ENCODE peak calls at places on chromosomes 13 and 19, in nine cellular contexts. One of them, this sample, is unnamed.

GRCh38 chr19:28577199-28577598 is 635.8 kb downstream of the UQCRFS1 start:
- DNase-seq in AG04450: no peak
- DNase-seq in CD4-positive, alpha-beta T cell: no peak
- DNase-seq in tibial artery: no peak
- DNase-seq in stimulated activated naive CD4-positive, alpha-beta T cell: no peak
- DNase-seq in cerebellar cortex: no peak
- DNase-seq in HT-29: no peak
- DNase-seq in stimulated activated CD4-positive, alpha-beta T cell treated with anti-CD3 and anti-CD28 coated beads, Interleukin-1b, Interleukin-23, amount 100 ng/mL, for 4 hours: no peak
- DNase-seq in left ventricle myocardium inferior: no peak
- DNase-seq in this sample: no peak

GRCh38 chr13:97125810-97126738 is 96.1 kb upstream of the MBNL2 start:
- DNase-seq in AG04450: no peak
- DNase-seq in CD4-positive, alpha-beta T cell: no peak
- DNase-seq in tibial artery: no peak
- DNase-seq in stimulated activated naive CD4-positive, alpha-beta T cell: no peak
- DNase-seq in cerebellar cortex: no peak
- DNase-seq in HT-29: peak
- DNase-seq in stimulated activated CD4-positive, alpha-beta T cell treated with anti-CD3 and anti-CD28 coated beads, Interleukin-1b, Interleukin-23, amount 100 ng/mL, for 4 hours: no peak
- DNase-seq in left ventricle myocardium inferior: peak
- DNase-seq in this sample: no peak

GRCh38 chr13:76667551-76667950 is 218.7 kb downstream of the KCTD12 start:
- DNase-seq in AG04450: peak
- DNase-seq in CD4-positive, alpha-beta T cell: no peak
- DNase-seq in tibial artery: no peak
- DNase-seq in stimulated activated naive CD4-positive, alpha-beta T cell: no peak
- DNase-seq in cerebellar cortex: peak
- DNase-seq in HT-29: peak
- DNase-seq in stimulated activated CD4-positive, alpha-beta T cell treated with anti-CD3 and anti-CD28 coated beads, Interleukin-1b, Interleukin-23, amount 100 ng/mL, for 4 hours: no peak
- DNase-seq in left ventricle myocardium inferior: no peak
- DNase-seq in this sample: peak

GRCh38 chr19:2719910-2720776 is 1.0 kb downstream of the DIRAS1 start:
- DNase-seq in AG04450: no peak
- DNase-seq in CD4-positive, alpha-beta T cell: no peak
- DNase-seq in tibial artery: no peak
- DNase-seq in stimulated activated naive CD4-positive, alpha-beta T cell: no peak
- DNase-seq in cerebellar cortex: peak
- DNase-seq in HT-29: no peak
- DNase-seq in stimulated activated CD4-positive, alpha-beta T cell treated with anti-CD3 and anti-CD28 coated beads, Interleukin-1b, Interleukin-23, amount 100 ng/mL, for 4 hours: no peak
- DNase-seq in left ventricle myocardium inferior: peak
- DNase-seq in this sample: no peak

GRCh38 chr19:4052114-4052992 is 14.3 kb downstream of the ZBTB7A start:
- DNase-seq in AG04450: no peak
- DNase-seq in CD4-positive, alpha-beta T cell: no peak
- DNase-seq in tibial artery: peak
- DNase-seq in stimulated activated naive CD4-positive, alpha-beta T cell: no peak
- DNase-seq in cerebellar cortex: no peak
- DNase-seq in HT-29: peak
- DNase-seq in stimulated activated CD4-positive, alpha-beta T cell treated with anti-CD3 and anti-CD28 coated beads, Interleukin-1b, Interleukin-23, amount 100 ng/mL, for 4 hours: no peak
- DNase-seq in left ventricle myocardium inferior: no peak
- DNase-seq in this sample: no peak

GRCh38 chr13:60396008-60396782 is 825 bp upstream of the TDRD3 start:
- DNase-seq in AG04450: peak
- DNase-seq in CD4-positive, alpha-beta T cell: peak
- DNase-seq in tibial artery: peak
- DNase-seq in stimulated activated naive CD4-positive, alpha-beta T cell: peak
- DNase-seq in cerebellar cortex: peak
- DNase-seq in HT-29: peak
- DNase-seq in stimulated activated CD4-positive, alpha-beta T cell treated with anti-CD3 and anti-CD28 coated beads, Interleukin-1b, Interleukin-23, amount 100 ng/mL, for 4 hours: peak
- DNase-seq in left ventricle myocardium inferior: peak
- DNase-seq in this sample: peak

GRCh38 chr19:40702337-40703012 is 12.0 kb upstream of the NUMBL start:
- DNase-seq in AG04450: no peak
- DNase-seq in CD4-positive, alpha-beta T cell: no peak
- DNase-seq in tibial artery: no peak
- DNase-seq in stimulated activated naive CD4-positive, alpha-beta T cell: no peak
- DNase-seq in cerebellar cortex: peak
- DNase-seq in HT-29: peak
- DNase-seq in stimulated activated CD4-positive, alpha-beta T cell treated with anti-CD3 and anti-CD28 coated beads, Interleukin-1b, Interleukin-23, amount 100 ng/mL, for 4 hours: no peak
- DNase-seq in left ventricle myocardium inferior: peak
- DNase-seq in this sample: no peak

GRCh38 chr19:50171752-50172151 is 8.7 kb upstream of the IZUMO2 start:
- DNase-seq in AG04450: no peak
- DNase-seq in CD4-positive, alpha-beta T cell: no peak
- DNase-seq in tibial artery: no peak
- DNase-seq in stimulated activated naive CD4-positive, alpha-beta T cell: no peak
- DNase-seq in cerebellar cortex: no peak
- DNase-seq in HT-29: no peak
- DNase-seq in stimulated activated CD4-positive, alpha-beta T cell treated with anti-CD3 and anti-CD28 coated beads, Interleukin-1b, Interleukin-23, amount 100 ng/mL, for 4 hours: no peak
- DNase-seq in left ventricle myocardium inferior: no peak
- DNase-seq in this sample: no peak

GRCh38 chr13:102878491-102878890 is 32.7 kb downstream of the ERCC5 start:
- DNase-seq in AG04450: peak
- DNase-seq in CD4-positive, alpha-beta T cell: no peak
- DNase-seq in tibial artery: no peak
- DNase-seq in stimulated activated naive CD4-positive, alpha-beta T cell: no peak
- DNase-seq in cerebellar cortex: peak
- DNase-seq in HT-29: no peak
- DNase-seq in stimulated activated CD4-positive, alpha-beta T cell treated with anti-CD3 and anti-CD28 coated beads, Interleukin-1b, Interleukin-23, amount 100 ng/mL, for 4 hours: no peak
- DNase-seq in left ventricle myocardium inferior: no peak
- DNase-seq in this sample: no peak

GRCh38 chr19:30204721-30205120 is 167.5 kb upstream of the ZNF536 start:
- DNase-seq in AG04450: no peak
- DNase-seq in CD4-positive, alpha-beta T cell: no peak
- DNase-seq in tibial artery: no peak
- DNase-seq in stimulated activated naive CD4-positive, alpha-beta T cell: no peak
- DNase-seq in cerebellar cortex: no peak
- DNase-seq in HT-29: no peak
- DNase-seq in stimulated activated CD4-positive, alpha-beta T cell treated with anti-CD3 and anti-CD28 coated beads, Interleukin-1b, Interleukin-23, amount 100 ng/mL, for 4 hours: no peak
- DNase-seq in left ventricle myocardium inferior: no peak
- DNase-seq in this sample: no peak

GRCh38 chr19:33502991-33503790 is 18.4 kb downstream of the PEPD start:
- DNase-seq in AG04450: no peak
- DNase-seq in CD4-positive, alpha-beta T cell: no peak
- DNase-seq in tibial artery: peak
- DNase-seq in stimulated activated naive CD4-positive, alpha-beta T cell: no peak
- DNase-seq in cerebellar cortex: no peak
- DNase-seq in HT-29: peak
- DNase-seq in stimulated activated CD4-positive, alpha-beta T cell treated with anti-CD3 and anti-CD28 coated beads, Interleukin-1b, Interleukin-23, amount 100 ng/mL, for 4 hours: no peak
- DNase-seq in left ventricle myocardium inferior: no peak
- DNase-seq in this sample: no peak

GRCh38 chr13:105721056-105721455 is 814.4 kb downstream of the EFNB2 start:
- DNase-seq in AG04450: no peak
- DNase-seq in CD4-positive, alpha-beta T cell: no peak
- DNase-seq in tibial artery: no peak
- DNase-seq in stimulated activated naive CD4-positive, alpha-beta T cell: no peak
- DNase-seq in cerebellar cortex: no peak
- DNase-seq in HT-29: no peak
- DNase-seq in stimulated activated CD4-positive, alpha-beta T cell treated with anti-CD3 and anti-CD28 coated beads, Interleukin-1b, Interleukin-23, amount 100 ng/mL, for 4 hours: no peak
- DNase-seq in left ventricle myocardium inferior: no peak
- DNase-seq in this sample: no peak

GRCh38 chr13:87661471-87661870 is 9.7 kb upstream of the SLITRK5 start:
- DNase-seq in AG04450: no peak
- DNase-seq in CD4-positive, alpha-beta T cell: no peak
- DNase-seq in tibial artery: no peak
- DNase-seq in stimulated activated naive CD4-positive, alpha-beta T cell: no peak
- DNase-seq in cerebellar cortex: no peak
- DNase-seq in HT-29: no peak
- DNase-seq in stimulated activated CD4-positive, alpha-beta T cell treated with anti-CD3 and anti-CD28 coated beads, Interleukin-1b, Interleukin-23, amount 100 ng/mL, for 4 hours: no peak
- DNase-seq in left ventricle myocardium inferior: no peak
- DNase-seq in this sample: no peak

GRCh38 chr13:101289764-101290163 is 126.5 kb downstream of the NALCN start:
- DNase-seq in AG04450: peak
- DNase-seq in CD4-positive, alpha-beta T cell: no peak
- DNase-seq in tibial artery: no peak
- DNase-seq in stimulated activated naive CD4-positive, alpha-beta T cell: no peak
- DNase-seq in cerebellar cortex: no peak
- DNase-seq in HT-29: peak
- DNase-seq in stimulated activated CD4-positive, alpha-beta T cell treated with anti-CD3 and anti-CD28 coated beads, Interleukin-1b, Interleukin-23, amount 100 ng/mL, for 4 hours: no peak
- DNase-seq in left ventricle myocardium inferior: no peak
- DNase-seq in this sample: no peak

GRCh38 chr19:42140125-42140754 is 8.0 kb upstream of the POU2F2 start:
- DNase-seq in AG04450: no peak
- DNase-seq in CD4-positive, alpha-beta T cell: no peak
- DNase-seq in tibial artery: no peak
- DNase-seq in stimulated activated naive CD4-positive, alpha-beta T cell: no peak
- DNase-seq in cerebellar cortex: peak
- DNase-seq in HT-29: peak
- DNase-seq in stimulated activated CD4-positive, alpha-beta T cell treated with anti-CD3 and anti-CD28 coated beads, Interleukin-1b, Interleukin-23, amount 100 ng/mL, for 4 hours: no peak
- DNase-seq in left ventricle myocardium inferior: peak
- DNase-seq in this sample: no peak

GRCh38 chr13:110305949-110306339 is 1.0 kb downstream of the COL4A1 start:
- DNase-seq in AG04450: no peak
- DNase-seq in CD4-positive, alpha-beta T cell: no peak
- DNase-seq in tibial artery: peak
- DNase-seq in stimulated activated naive CD4-positive, alpha-beta T cell: no peak
- DNase-seq in cerebellar cortex: no peak
- DNase-seq in HT-29: no peak
- DNase-seq in stimulated activated CD4-positive, alpha-beta T cell treated with anti-CD3 and anti-CD28 coated beads, Interleukin-1b, Interleukin-23, amount 100 ng/mL, for 4 hours: no peak
- DNase-seq in left ventricle myocardium inferior: no peak
- DNase-seq in this sample: no peak

GRCh38 chr13:102089177-102089576 is 312.7 kb downstream of the FGF14 start:
- DNase-seq in AG04450: no peak
- DNase-seq in CD4-positive, alpha-beta T cell: no peak
- DNase-seq in tibial artery: no peak
- DNase-seq in stimulated activated naive CD4-positive, alpha-beta T cell: no peak
- DNase-seq in cerebellar cortex: no peak
- DNase-seq in HT-29: peak
- DNase-seq in stimulated activated CD4-positive, alpha-beta T cell treated with anti-CD3 and anti-CD28 coated beads, Interleukin-1b, Interleukin-23, amount 100 ng/mL, for 4 hours: no peak
- DNase-seq in left ventricle myocardium inferior: no peak
- DNase-seq in this sample: no peak

GRCh38 chr19:16161848-16162247 is 11.5 kb downstream of the CIB3 start:
- DNase-seq in AG04450: peak
- DNase-seq in CD4-positive, alpha-beta T cell: no peak
- DNase-seq in tibial artery: no peak
- DNase-seq in stimulated activated naive CD4-positive, alpha-beta T cell: no peak
- DNase-seq in cerebellar cortex: no peak
- DNase-seq in HT-29: no peak
- DNase-seq in stimulated activated CD4-positive, alpha-beta T cell treated with anti-CD3 and anti-CD28 coated beads, Interleukin-1b, Interleukin-23, amount 100 ng/mL, for 4 hours: no peak
- DNase-seq in left ventricle myocardium inferior: no peak
- DNase-seq in this sample: no peak

GRCh38 chr19:44694184-44694579 is 4.8 kb upstream of the CEACAM16 start:
- DNase-seq in AG04450: no peak
- DNase-seq in CD4-positive, alpha-beta T cell: no peak
- DNase-seq in tibial artery: no peak
- DNase-seq in stimulated activated naive CD4-positive, alpha-beta T cell: no peak
- DNase-seq in cerebellar cortex: no peak
- DNase-seq in HT-29: no peak
- DNase-seq in stimulated activated CD4-positive, alpha-beta T cell treated with anti-CD3 and anti-CD28 coated beads, Interleukin-1b, Interleukin-23, amount 100 ng/mL, for 4 hours: no peak
- DNase-seq in left ventricle myocardium inferior: no peak
- DNase-seq in this sample: no peak

GRCh38 chr19:30673336-30673735 is 301.2 kb downstream of the ZNF536 start:
- DNase-seq in AG04450: no peak
- DNase-seq in CD4-positive, alpha-beta T cell: no peak
- DNase-seq in tibial artery: no peak
- DNase-seq in stimulated activated naive CD4-positive, alpha-beta T cell: no peak
- DNase-seq in cerebellar cortex: no peak
- DNase-seq in HT-29: no peak
- DNase-seq in stimulated activated CD4-positive, alpha-beta T cell treated with anti-CD3 and anti-CD28 coated beads, Interleukin-1b, Interleukin-23, amount 100 ng/mL, for 4 hours: no peak
- DNase-seq in left ventricle myocardium inferior: no peak
- DNase-seq in this sample: no peak

GRCh38 chr19:41555752-41556151 is 20.2 kb upstream of the CEACAM21 start:
- DNase-seq in AG04450: no peak
- DNase-seq in CD4-positive, alpha-beta T cell: no peak
- DNase-seq in tibial artery: no peak
- DNase-seq in stimulated activated naive CD4-positive, alpha-beta T cell: no peak
- DNase-seq in cerebellar cortex: no peak
- DNase-seq in HT-29: no peak
- DNase-seq in stimulated activated CD4-positive, alpha-beta T cell treated with anti-CD3 and anti-CD28 coated beads, Interleukin-1b, Interleukin-23, amount 100 ng/mL, for 4 hours: no peak
- DNase-seq in left ventricle myocardium inferior: no peak
- DNase-seq in this sample: no peak

GRCh38 chr19:1316466-1316865 is 30.8 kb downstream of the EFNA2 start:
- DNase-seq in AG04450: no peak
- DNase-seq in CD4-positive, alpha-beta T cell: no peak
- DNase-seq in tibial artery: no peak
- DNase-seq in stimulated activated naive CD4-positive, alpha-beta T cell: no peak
- DNase-seq in cerebellar cortex: no peak
- DNase-seq in HT-29: no peak
- DNase-seq in stimulated activated CD4-positive, alpha-beta T cell treated with anti-CD3 and anti-CD28 coated beads, Interleukin-1b, Interleukin-23, amount 100 ng/mL, for 4 hours: no peak
- DNase-seq in left ventricle myocardium inferior: no peak
- DNase-seq in this sample: no peak

GRCh38 chr13:41668130-41668757 is 210.9 kb downstream of the RGCC start:
- DNase-seq in AG04450: peak
- DNase-seq in CD4-positive, alpha-beta T cell: no peak
- DNase-seq in tibial artery: peak
- DNase-seq in stimulated activated naive CD4-positive, alpha-beta T cell: no peak
- DNase-seq in cerebellar cortex: peak
- DNase-seq in HT-29: peak
- DNase-seq in stimulated activated CD4-positive, alpha-beta T cell treated with anti-CD3 and anti-CD28 coated beads, Interleukin-1b, Interleukin-23, amount 100 ng/mL, for 4 hours: no peak
- DNase-seq in left ventricle myocardium inferior: no peak
- DNase-seq in this sample: peak

GRCh38 chr13:44136693-44137268 is 236.8 kb upstream of the SERP2 start:
- DNase-seq in AG04450: no peak
- DNase-seq in CD4-positive, alpha-beta T cell: no peak
- DNase-seq in tibial artery: no peak
- DNase-seq in stimulated activated naive CD4-positive, alpha-beta T cell: no peak
- DNase-seq in cerebellar cortex: no peak
- DNase-seq in HT-29: no peak
- DNase-seq in stimulated activated CD4-positive, alpha-beta T cell treated with anti-CD3 and anti-CD28 coated beads, Interleukin-1b, Interleukin-23, amount 100 ng/mL, for 4 hours: no peak
- DNase-seq in left ventricle myocardium inferior: no peak
- DNase-seq in this sample: no peak

GRCh38 chr19:13176345-13176744 is 26.1 kb downstream of the IER2 start:
- DNase-seq in AG04450: no peak
- DNase-seq in CD4-positive, alpha-beta T cell: no peak
- DNase-seq in tibial artery: no peak
- DNase-seq in stimulated activated naive CD4-positive, alpha-beta T cell: no peak
- DNase-seq in cerebellar cortex: no peak
- DNase-seq in HT-29: no peak
- DNase-seq in stimulated activated CD4-positive, alpha-beta T cell treated with anti-CD3 and anti-CD28 coated beads, Interleukin-1b, Interleukin-23, amount 100 ng/mL, for 4 hours: no peak
- DNase-seq in left ventricle myocardium inferior: no peak
- DNase-seq in this sample: no peak

This sample was measured in CD8-positive, alpha-beta memory T cell.